ENCODE peak calls at places on chromosome 20, in four cellular contexts. One of them, this sample, is unnamed.
A peak's percentile ranks its signal among the peaks of the same experiment; 100 is the strongest.

GRCh38 chr20:24783631-24784492 is 165.2 kb upstream of the CST7 start:
- DNase-seq in tibial nerve: no peak
- DNase-seq in RWPE1: no peak
- DNase-seq in IMR-90: no peak
- DNase-seq in this sample: no peak

GRCh38 chr20:10609726-10610125 is 64.1 kb downstream of the JAG1 start:
- DNase-seq in tibial nerve: no peak
- DNase-seq in RWPE1: no peak
- DNase-seq in IMR-90: peak; percentile 35
- DNase-seq in this sample: no peak

GRCh38 chr20:14453259-14453658 is 115.8 kb upstream of the FLRT3 start:
- DNase-seq in tibial nerve: no peak
- DNase-seq in RWPE1: no peak
- DNase-seq in IMR-90: no peak
- DNase-seq in this sample: no peak

GRCh38 chr20:41577129-41578009 is 40.8 kb downstream of the CHD6 start:
- DNase-seq in tibial nerve: no peak
- DNase-seq in RWPE1: no peak
- DNase-seq in IMR-90: no peak
- DNase-seq in this sample: no peak

GRCh38 chr20:24102749-24103148 is 114.2 kb upstream of the GGTLC1 start:
- DNase-seq in tibial nerve: no peak
- DNase-seq in RWPE1: peak; percentile 34
- DNase-seq in IMR-90: no peak
- DNase-seq in this sample: no peak

GRCh38 chr20:21159658-21160380 is 33.9 kb downstream of the KIZ start:
- DNase-seq in tibial nerve: no peak
- DNase-seq in RWPE1: no peak
- DNase-seq in IMR-90: peak; percentile 52
- DNase-seq in this sample: no peak

GRCh38 chr20:20235681-20236080 is 132.2 kb upstream of the INSM1 start:
- DNase-seq in tibial nerve: no peak
- DNase-seq in RWPE1: no peak
- DNase-seq in IMR-90: no peak
- DNase-seq in this sample: no peak

GRCh38 chr20:63007472-63007721 is 633 bp upstream of the BHLHE23 start:
- DNase-seq in tibial nerve: no peak
- DNase-seq in RWPE1: no peak
- DNase-seq in IMR-90: no peak
- DNase-seq in this sample: no peak

GRCh38 chr20:50111120-50111828 is 1.7 kb downstream of the UBE2V1 start:
- DNase-seq in tibial nerve: no peak
- DNase-seq in RWPE1: peak; percentile 89
- DNase-seq in IMR-90: peak; percentile 73
- DNase-seq in this sample: no peak

GRCh38 chr20:11445891-11446290 is 471.8 kb upstream of the BTBD3 start:
- DNase-seq in tibial nerve: no peak
- DNase-seq in RWPE1: no peak
- DNase-seq in IMR-90: peak; percentile 56
- DNase-seq in this sample: no peak

GRCh38 chr20:59726196-59726595 is 121.9 kb downstream of the PHACTR3 start:
- DNase-seq in tibial nerve: no peak
- DNase-seq in RWPE1: no peak
- DNase-seq in IMR-90: no peak
- DNase-seq in this sample: no peak

GRCh38 chr20:7704021-7704420 is 236.2 kb downstream of the HAO1 start:
- DNase-seq in tibial nerve: no peak
- DNase-seq in RWPE1: no peak
- DNase-seq in IMR-90: no peak
- DNase-seq in this sample: no peak

GRCh38 chr20:57712851-57713504 is 3.2 kb upstream of the PMEPA1 start:
- DNase-seq in tibial nerve: no peak
- DNase-seq in RWPE1: no peak
- DNase-seq in IMR-90: no peak
- DNase-seq in this sample: no peak

GRCh38 chr20:32477594-32478512 is 107.3 kb downstream of the NOL4L start:
- DNase-seq in tibial nerve: no peak
- DNase-seq in RWPE1: no peak
- DNase-seq in IMR-90: no peak
- DNase-seq in this sample: no peak

GRCh38 chr20:36034875-36035274 is 66.5 kb downstream of the CNBD2 start:
- DNase-seq in tibial nerve: no peak
- DNase-seq in RWPE1: no peak
- DNase-seq in IMR-90: no peak
- DNase-seq in this sample: no peak

GRCh38 chr20:62815066-62815991 is 1.5 kb upstream of the COL9A3 start:
- DNase-seq in tibial nerve: peak; percentile 52
- DNase-seq in RWPE1: peak; percentile 91
- DNase-seq in IMR-90: peak; percentile 41
- DNase-seq in this sample: peak; percentile 46

GRCh38 chr20:576156-576555 is 32.6 kb upstream of the CSNK2A1 start:
- DNase-seq in tibial nerve: no peak
- DNase-seq in RWPE1: no peak
- DNase-seq in IMR-90: no peak
- DNase-seq in this sample: no peak

GRCh38 chr20:574297-574942 is 30.8 kb upstream of the CSNK2A1 start:
- DNase-seq in tibial nerve: no peak
- DNase-seq in RWPE1: no peak
- DNase-seq in IMR-90: no peak
- DNase-seq in this sample: no peak

GRCh38 chr20:575230-575629 is 31.6 kb upstream of the CSNK2A1 start:
- DNase-seq in tibial nerve: no peak
- DNase-seq in RWPE1: no peak
- DNase-seq in IMR-90: no peak
- DNase-seq in this sample: no peak

GRCh38 chr20:573414-574296 is 30.1 kb upstream of the CSNK2A1 start:
- DNase-seq in tibial nerve: no peak
- DNase-seq in RWPE1: no peak
- DNase-seq in IMR-90: no peak
- DNase-seq in this sample: no peak

GRCh38 chr20:577167-577791 is 32.8 kb downstream of the TCF15 start:
- DNase-seq in tibial nerve: no peak
- DNase-seq in RWPE1: no peak
- DNase-seq in IMR-90: peak; percentile 18
- DNase-seq in this sample: no peak
- TF ChIP-seq CTCF in tibial nerve: no peak
- TF ChIP-seq CTCF in RWPE1: no peak
- TF ChIP-seq CTCF in IMR-90: peak; percentile 29
- TF ChIP-seq CTCF in this sample: peak; percentile 36

GRCh38 chr20:45372241-45372640 is 5.9 kb downstream of the TP53TG5 start:
- DNase-seq in tibial nerve: no peak
- DNase-seq in RWPE1: no peak
- DNase-seq in IMR-90: no peak
- DNase-seq in this sample: no peak

GRCh38 chr20:45373353-45374100 is 4.6 kb downstream of the TP53TG5 start:
- DNase-seq in tibial nerve: peak; percentile 71
- DNase-seq in RWPE1: peak; percentile 93
- DNase-seq in IMR-90: peak; percentile 66
- DNase-seq in this sample: peak; percentile 87

GRCh38 chr20:45374966-45375365 is 3.2 kb downstream of the TP53TG5 start:
- DNase-seq in tibial nerve: no peak
- DNase-seq in RWPE1: no peak
- DNase-seq in IMR-90: no peak
- DNase-seq in this sample: no peak

GRCh38 chr20:45372646-45373352 is 5.3 kb downstream of the TP53TG5 start:
- DNase-seq in tibial nerve: no peak
- DNase-seq in RWPE1: no peak
- DNase-seq in IMR-90: no peak
- DNase-seq in this sample: no peak

GRCh38 chr20:45374101-45374467 is 4.0 kb downstream of the TP53TG5 start:
- DNase-seq in tibial nerve: no peak
- DNase-seq in RWPE1: no peak
- DNase-seq in IMR-90: no peak
- DNase-seq in this sample: no peak
- TF ChIP-seq CTCF in tibial nerve: no peak
- TF ChIP-seq CTCF in RWPE1: peak; percentile 35
- TF ChIP-seq CTCF in IMR-90: no peak
- TF ChIP-seq CTCF in this sample: no peak

GRCh38 chr20:5973172-5973571 is 22.7 kb downstream of the MCM8 start:
- DNase-seq in tibial nerve: no peak
- DNase-seq in RWPE1: peak; percentile 56
- DNase-seq in IMR-90: peak; percentile 68
- DNase-seq in this sample: no peak
- TF ChIP-seq CTCF in tibial nerve: no peak
- TF ChIP-seq CTCF in RWPE1: no peak
- TF ChIP-seq CTCF in IMR-90: no peak
- TF ChIP-seq CTCF in this sample: no peak

GRCh38 chr20:3612795-3613560 is 50.2 kb downstream of the GFRA4 start:
- DNase-seq in tibial nerve: no peak
- DNase-seq in RWPE1: no peak
- DNase-seq in IMR-90: peak; percentile 13
- DNase-seq in this sample: no peak
- TF ChIP-seq CTCF in tibial nerve: no peak
- TF ChIP-seq CTCF in RWPE1: no peak
- TF ChIP-seq CTCF in IMR-90: peak; percentile 13
- TF ChIP-seq CTCF in this sample: no peak

GRCh38 chr20:34180460-34181108 is 60.6 kb upstream of the ASIP start:
- DNase-seq in tibial nerve: no peak
- DNase-seq in RWPE1: no peak
- DNase-seq in IMR-90: no peak
- DNase-seq in this sample: peak; percentile 22
- TF ChIP-seq CTCF in tibial nerve: no peak
- TF ChIP-seq CTCF in RWPE1: no peak
- TF ChIP-seq CTCF in IMR-90: no peak
- TF ChIP-seq CTCF in this sample: no peak

GRCh38 chr20:48460681-48461080 is 367.1 kb downstream of the PREX1 start:
- DNase-seq in tibial nerve: no peak
- DNase-seq in RWPE1: no peak
- DNase-seq in IMR-90: no peak
- DNase-seq in this sample: no peak

GRCh38 chr20:48463096-48463710 is 364.6 kb downstream of the PREX1 start:
- DNase-seq in tibial nerve: no peak
- DNase-seq in RWPE1: no peak
- DNase-seq in IMR-90: no peak
- DNase-seq in this sample: no peak

GRCh38 chr20:48461351-48461750 is 366.4 kb downstream of the PREX1 start:
- DNase-seq in tibial nerve: no peak
- DNase-seq in RWPE1: no peak
- DNase-seq in IMR-90: no peak
- DNase-seq in this sample: no peak

GRCh38 chr20:48465271-48465670 is 362.5 kb downstream of the PREX1 start:
- DNase-seq in tibial nerve: no peak
- DNase-seq in RWPE1: no peak
- DNase-seq in IMR-90: no peak
- DNase-seq in this sample: no peak

DNA sequence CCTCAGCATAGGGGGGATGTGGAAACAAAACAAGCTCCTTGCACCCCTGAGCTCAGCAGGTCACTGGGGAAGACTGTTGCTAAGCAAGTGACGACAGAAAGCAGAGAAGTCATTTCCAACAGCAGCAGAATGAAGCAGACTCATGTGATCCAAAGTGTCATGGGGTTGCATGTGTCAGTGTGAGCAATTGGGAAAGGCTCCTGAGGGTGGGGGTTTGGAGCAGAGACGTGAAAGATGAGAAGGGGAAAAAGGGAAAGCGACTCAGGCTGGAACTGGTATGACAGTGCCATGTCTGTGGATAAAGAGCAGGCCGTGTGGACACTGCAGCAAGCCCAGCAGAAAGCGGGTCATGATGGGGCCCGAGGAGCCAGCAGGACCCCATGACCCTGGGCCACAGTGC is 363.9 kb downstream of the PREX1 start:
- DNase-seq in tibial nerve: no peak
- DNase-seq in RWPE1: no peak
- DNase-seq in IMR-90: peak; percentile 63
- DNase-seq in this sample: no peak
- TF ChIP-seq CTCF in tibial nerve: no peak
- TF ChIP-seq CTCF in RWPE1: no peak
- TF ChIP-seq CTCF in IMR-90: no peak
- TF ChIP-seq CTCF in this sample: no peak

GRCh38 chr20:52192296-52193007 is 873 bp upstream of the ZFP64 start:
- DNase-seq in tibial nerve: no peak
- DNase-seq in RWPE1: peak; percentile 50
- DNase-seq in IMR-90: no peak
- DNase-seq in this sample: no peak
- TF ChIP-seq CTCF in tibial nerve: no peak
- TF ChIP-seq CTCF in RWPE1: no peak
- TF ChIP-seq CTCF in IMR-90: no peak
- TF ChIP-seq CTCF in this sample: no peak

DNA sequence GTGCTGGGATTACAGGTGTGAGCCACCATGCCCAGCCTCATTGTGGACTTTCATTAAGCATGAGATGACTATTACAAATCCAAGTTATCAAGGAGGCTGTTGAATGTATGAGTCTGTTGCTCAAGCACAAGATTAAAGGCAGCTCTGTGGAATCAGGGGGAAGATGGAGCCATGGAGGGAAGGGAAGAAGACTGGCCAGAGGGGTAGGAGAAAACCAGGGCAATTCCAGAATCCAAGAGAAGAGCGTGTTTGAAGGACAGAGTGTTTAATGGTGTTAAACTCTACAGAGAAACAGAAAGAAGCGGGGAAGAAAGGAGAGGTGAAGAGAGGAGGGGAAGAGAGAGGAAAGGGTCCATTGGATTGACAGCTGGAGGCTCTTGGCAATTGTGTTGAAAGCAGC is 49.8 kb upstream of the TTPAL start:
- DNase-seq in tibial nerve: no peak
- DNase-seq in RWPE1: no peak
- DNase-seq in IMR-90: no peak
- DNase-seq in this sample: no peak
- TF ChIP-seq CTCF in tibial nerve: no peak
- TF ChIP-seq CTCF in RWPE1: no peak
- TF ChIP-seq CTCF in IMR-90: no peak
- TF ChIP-seq CTCF in this sample: no peak

This sample was measured in nephron progenitor cell.